ENCODE peak calls at places on chromosomes 7 and 10, in four cellular contexts. N, M, V and O are unnamed samples.

GRCh38 chr7:105656922-105657521 is 75.7 kb upstream of the EFCAB10 start:
- DNase-seq in N (peak), M (no peak), V (peak), O (no peak)

GRCh38 chr10:73814896-73815718 is 3.7 kb upstream of the NDST2 start:
- DNase-seq in N (peak), M (no peak), V (peak), O (no peak)

GRCh38 chr10:6737758-6738463 is 157.8 kb upstream of the PRKCQ start:
- DNase-seq in N (no peak), M (no peak), V (no peak), O (no peak)

GRCh38 chr7:139396323-139396951 is 36.7 kb downstream of the LUC7L2 start:
- DNase-seq in N (no peak), M (no peak), V (no peak), O (no peak)

GRCh38 chr10:137031-137430 is 1.8 kb downstream of the ZMYND11 start:
- DNase-seq in N (peak), M (peak), V (peak), O (no peak)

GRCh38 chr7:104627516-104627915 is 299.1 kb downstream of the LHFPL3 start:
- DNase-seq in N (no peak), M (no peak), V (peak), O (no peak)

GRCh38 chr7:69062020-69062760 is 536.1 kb upstream of the AUTS2 start:
- DNase-seq in N (no peak), M (no peak), V (no peak), O (no peak)

GRCh38 chr10:32445036-32445435 is 904 bp upstream of the CCDC7 start:
- DNase-seq in N (no peak), M (no peak), V (peak), O (no peak)

GRCh38 chr10:131214521-131215244 is 96.8 kb downstream of the TCERG1L start:
- DNase-seq in N (no peak), M (no peak), V (no peak), O (no peak)

GRCh38 chr7:90599892-90600555 is 3.9 kb downstream of the CDK14 start:
- DNase-seq in N (no peak), M (no peak), V (no peak), O (no peak)

GRCh38 chr10:75293456-75293840 is 57.7 kb upstream of the COMTD1 start:
- DNase-seq in N (no peak), M (no peak), V (no peak), O (no peak)

GRCh38 chr10:130393342-130393741 is 257.2 kb downstream of the GLRX3 start:
- DNase-seq in N (no peak), M (no peak), V (no peak), O (no peak)

GRCh38 chr10:10722422-10722821 is 295.2 kb upstream of the CELF2 start:
- DNase-seq in N (no peak), M (no peak), V (no peak), O (no peak)

GRCh38 chr10:93599778-93600177 is 1.3 kb downstream of the RBP4 start:
- DNase-seq in N (no peak), M (no peak), V (no peak), O (no peak)

GRCh38 chr7:137816696-137817320 is 30.0 kb downstream of the DGKI start:
- DNase-seq in N (no peak), M (peak), V (peak), O (no peak)

GRCh38 chr7:105017263-105018051 is 3.5 kb downstream of the KMT2E start:
- DNase-seq in N (no peak), M (no peak), V (peak), O (no peak)

GRCh38 chr7:44368885-44369284 is 43.5 kb upstream of the CAMK2B start:
- DNase-seq in N (no peak), M (peak), V (no peak), O (no peak)

GRCh38 chr7:85178531-85179298 is 8.1 kb downstream of the SEMA3D start:
- DNase-seq in N (no peak), M (no peak), V (no peak), O (no peak)

GRCh38 chr10:119314061-119314460 is 106.7 kb downstream of the GRK5 start:
- DNase-seq in N (no peak), M (no peak), V (no peak), O (no peak)

GRCh38 chr7:4682621-4683042 is 537 bp downstream of the FOXK1 start:
- DNase-seq in N (no peak), M (no peak), V (peak), O (no peak)

GRCh38 chr7:65722361-65722792 is 150.5 kb upstream of the VKORC1L1 start:
- DNase-seq in N (peak), M (peak), V (peak), O (peak)

GRCh38 chr7:159122276-159122675 is 22.4 kb downstream of the VIPR2 start:
- DNase-seq in N (no peak), M (no peak), V (no peak), O (no peak)

GRCh38 chr10:102517553-102517952 is 13.8 kb downstream of the SUFU start:
- DNase-seq in N (no peak), M (no peak), V (no peak), O (no peak)

GRCh38 chr7:122511268-122511667 is 187.6 kb downstream of the RNF133 start:
- DNase-seq in N (no peak), M (no peak), V (no peak), O (no peak)

GRCh38 chr10:24465899-24466615 is 257.1 kb downstream of the KIAA1217 start:
- DNase-seq in N (peak), M (peak), V (peak), O (peak)

GRCh38 chr10:69123747-69124557 is at the start of gene VPS26A:
- DNase-seq in N (peak), M (peak), V (peak), O (peak)
- TF ChIP-seq REST in N (no peak), M (peak), V (peak), O (no peak)

DNA sequence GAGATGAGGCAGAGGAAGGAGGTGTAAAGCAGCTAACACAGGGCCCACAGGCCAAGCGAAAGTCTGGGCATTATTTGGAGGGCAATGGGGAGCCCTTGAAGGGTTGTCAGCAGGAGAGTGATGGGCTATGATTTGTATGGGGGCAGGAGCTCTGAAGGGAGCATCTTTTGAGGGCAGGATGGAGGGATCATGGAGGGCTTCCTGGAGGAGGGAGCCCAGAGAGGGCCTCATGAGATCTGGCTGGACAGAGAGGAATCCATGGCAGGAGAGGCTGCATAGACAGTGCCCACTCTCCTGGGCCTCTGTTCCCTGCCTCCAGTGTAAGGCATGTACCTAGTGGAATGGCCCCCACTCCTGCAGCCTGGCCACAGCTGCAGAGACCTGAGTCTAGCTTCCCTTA is 136.6 kb upstream of the PPIF start:
- DNase-seq in N (no peak), M (no peak), V (no peak), O (no peak)
- H3K4me3 ChIP-seq in N (no peak), M (no peak), V (no peak), O (no peak)

DNA sequence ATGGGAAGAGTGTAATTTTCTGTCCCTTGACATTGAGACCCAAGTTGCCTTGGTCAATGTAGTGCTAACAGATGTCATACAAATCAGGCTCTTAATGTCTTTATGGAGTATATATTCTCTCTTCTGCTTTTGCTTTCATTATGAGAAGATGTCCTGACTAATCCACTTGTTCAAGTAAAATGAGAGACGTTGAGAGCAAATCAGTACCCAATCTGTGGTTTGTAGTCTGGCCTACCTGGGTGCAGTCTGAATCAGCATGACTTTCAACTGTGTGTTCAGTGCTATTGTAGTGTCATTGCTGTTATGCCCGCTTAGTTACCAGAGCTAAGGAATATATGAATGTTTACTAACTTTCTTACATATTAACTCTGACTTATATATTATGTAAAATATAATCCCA is 612.4 kb downstream of the ANKRD7 start:
- DNase-seq in N (no peak), M (no peak), V (no peak), O (no peak)
- TF ChIP-seq TCF7L2 in N (no peak), M (no peak), V (no peak), O (no peak)

GRCh38 chr7:2757904-2758672 is 70.1 kb downstream of the AMZ1 start:
- DNase-seq in N (peak), M (peak), V (peak), O (peak)
- TF ChIP-seq REST in N (no peak), M (no peak), V (no peak), O (peak)

GRCh38 chr10:122122493-122122892 is 133.5 kb downstream of the TACC2 start:
- DNase-seq in N (no peak), M (no peak), V (no peak), O (no peak)
- H3K4me3 ChIP-seq in N (no peak), M (no peak), V (no peak), O (no peak)

GRCh38 chr10:22438714-22439113 is 93.4 kb downstream of the SPAG6 start:
- DNase-seq in N (no peak), M (no peak), V (no peak), O (no peak)

GRCh38 chr10:22435650-22436049 is 90.4 kb downstream of the SPAG6 start:
- DNase-seq in N (no peak), M (no peak), V (no peak), O (no peak)

GRCh38 chr10:22437620-22438588 is 92.6 kb downstream of the SPAG6 start:
- DNase-seq in N (no peak), M (peak), V (no peak), O (no peak)

GRCh38 chr10:22436526-22436892 is 91.2 kb downstream of the SPAG6 start:
- DNase-seq in N (no peak), M (no peak), V (no peak), O (no peak)

GRCh38 chr10:22436893-22437619 is 91.8 kb downstream of the SPAG6 start:
- DNase-seq in N (peak), M (peak), V (no peak), O (no peak)
- TF ChIP-seq TCF7L2 in N (peak), M (no peak), V (no peak), O (peak)

GRCh38 chr7:2384354-2385243 is 18.8 kb upstream of the CHST12 start:
- DNase-seq in N (no peak), M (no peak), V (no peak), O (no peak)
- TF ChIP-seq REST in N (no peak), M (no peak), V (no peak), O (no peak)